ENCODE peak calls at places on chromosome 1, in five cellular contexts. F is EL; G is ACHN; D is activated naive CD4-positive, alpha-beta T cell; Y is EH. L is an unnamed sample.

GRCh38 chr1:109399326-109399957 is 1.7 kb upstream of the SORT1 start:
- DNase-seq in F (peak), G (peak), D (no peak), Y (peak), L (peak)

GRCh38 chr1:34768856-34769255 is 9.3 kb downstream of the GJB4 start:
- DNase-seq in F (no peak), G (no peak), D (no peak), Y (no peak), L (no peak)

GRCh38 chr1:64895500-64895899 is 70.8 kb downstream of the JAK1 start:
- DNase-seq in F (no peak), G (no peak), D (no peak), Y (no peak), L (no peak)

GRCh38 chr1:40915581-40915980 is 53.4 kb upstream of the CITED4 start:
- DNase-seq in F (no peak), G (no peak), D (no peak), Y (no peak), L (no peak)

GRCh38 chr1:20847619-20848080 is 60.5 kb upstream of the HP1BP3 start:
- DNase-seq in F (peak), G (peak), D (no peak), Y (peak), L (no peak)

GRCh38 chr1:224205438-224205840 is 22.4 kb downstream of the DEGS1 start:
- DNase-seq in F (peak), G (peak), D (no peak), Y (peak), L (no peak)

GRCh38 chr1:219174672-219175564 is 1.2 kb downstream of the LYPLAL1 start:
- DNase-seq in F (peak), G (peak), D (no peak), Y (peak), L (peak)

GRCh38 chr1:113930499-113931161 is 1.5 kb downstream of the HIPK1 start:
- DNase-seq in F (peak), G (peak), D (peak), Y (peak), L (no peak)

GRCh38 chr1:203455706-203456105 is 19.9 kb upstream of the PRELP start:
- DNase-seq in F (no peak), G (no peak), D (no peak), Y (no peak), L (no peak)

GRCh38 chr1:180103819-180104218 is 50.9 kb upstream of the QSOX1 start:
- DNase-seq in F (no peak), G (no peak), D (no peak), Y (no peak), L (no peak)

GRCh38 chr1:175376194-175376593 is 183.6 kb upstream of the KIAA0040 start:
- DNase-seq in F (no peak), G (peak), D (no peak), Y (peak), L (no peak)

GRCh38 chr1:80882552-80882951 is 918.2 kb upstream of the ADGRL2 start:
- DNase-seq in F (peak), G (peak), D (no peak), Y (peak), L (no peak)

GRCh38 chr1:206589206-206589605 is 23.1 kb downstream of the EIF2D start:
- DNase-seq in F (peak), G (peak), D (no peak), Y (peak), L (no peak)

GRCh38 chr1:98702976-98703375 is 41.5 kb downstream of the SNX7 start:
- DNase-seq in F (peak), G (no peak), D (no peak), Y (peak), L (no peak)

GRCh38 chr1:199010492-199010891 is 371.7 kb downstream of the PTPRC start:
- DNase-seq in F (no peak), G (no peak), D (no peak), Y (no peak), L (no peak)

L was measured in LoVo.